ENCODE peak calls at places on chromosomes 4 and X, in ten cellular contexts. H is cardiac muscle cell; I is AG04449; P is colonic mucosa; T is upper lobe of right lung; U is CD4-positive, alpha-beta memory T cell; Q is tibial artery; R is stomach; G is tibial nerve; A is fibroblast of lung. F is an unnamed sample.

GRCh38 chr4:76035146-76035545 is 724 bp downstream of the CXCL11 start:
- DNase-seq in H (no peak), I (no peak), P (no peak), T (no peak), U (no peak), Q (no peak), R (no peak), G (no peak), A (no peak), F (no peak)

GRCh38 chr4:38049545-38050170 is 89.5 kb downstream of the PTTG2 start:
- DNase-seq in H (no peak), I (no peak), P (no peak), T (no peak), U (no peak), Q (no peak), R (no peak), G (no peak), A (no peak), F (no peak)

GRCh38 chr4:10504510-10504909 is 47.3 kb upstream of the ZNF518B start:
- DNase-seq in H (no peak), I (no peak), P (no peak), T (no peak), U (no peak), Q (no peak), R (no peak), G (no peak), A (no peak), F (no peak)

GRCh38 chr4:183241322-183241640 is 78.8 kb downstream of the CLDN22 start:
- DNase-seq in H (no peak), I (peak), P (no peak), T (no peak), U (no peak), Q (no peak), R (no peak), G (no peak), A (peak), F (peak)

GRCh38 chr4:149176019-149176418 is 639.6 kb downstream of the IQCM start:
- DNase-seq in H (no peak), I (no peak), P (peak), T (peak), U (peak), Q (no peak), R (no peak), G (no peak), A (peak), F (no peak)

GRCh38 chrX:82163701-82164100 is 961.8 kb downstream of the SH3BGRL start:
- DNase-seq in H (no peak), I (no peak), P (no peak), T (no peak), U (no peak), Q (no peak), R (no peak), G (no peak), A (no peak), F (no peak)

GRCh38 chr4:163701915-163702314 is 207.4 kb downstream of the TMA16 start:
- DNase-seq in H (no peak), I (no peak), P (no peak), T (no peak), U (no peak), Q (no peak), R (no peak), G (no peak), A (peak), F (peak)

GRCh38 chrX:102599950-102600579 is 750 bp downstream of the ARMCX5 start:
- DNase-seq in H (peak), I (no peak), P (no peak), T (no peak), U (no peak), Q (no peak), R (no peak), G (no peak), A (peak), F (no peak)

GRCh38 chr4:75180790-75181776 is 248.2 kb downstream of the PARM1 start:
- DNase-seq in H (no peak), I (no peak), P (peak), T (no peak), U (no peak), Q (peak), R (no peak), G (no peak), A (no peak), F (no peak)

GRCh38 chrX:38754102-38754790 is 47.0 kb upstream of the MID1IP1 start:
- DNase-seq in H (peak), I (no peak), P (peak), T (no peak), U (peak), Q (no peak), R (no peak), G (no peak), A (peak), F (peak)

GRCh38 chr4:113292371-113293042 is 243.1 kb downstream of the ANK2 start:
- DNase-seq in H (peak), I (no peak), P (peak), T (no peak), U (no peak), Q (peak), R (no peak), G (no peak), A (peak), F (peak)
- H3K4me3 ChIP-seq in H (no peak), I (no peak), P (no peak), T (peak), U (no peak), Q (peak), R (peak), G (no peak), A (peak), F (no peak)

GRCh38 chrX:131073607-131074006 is 15.5 kb downstream of the ARHGAP36 start:
- DNase-seq in H (no peak), I (no peak), P (no peak), T (no peak), U (no peak), Q (no peak), R (no peak), G (no peak), A (no peak), F (no peak)
- H3K4me3 ChIP-seq in H (no peak), I (no peak), P (no peak), T (no peak), U (no peak), Q (no peak), R (no peak), G (no peak), A (no peak), F (no peak)

DNA sequence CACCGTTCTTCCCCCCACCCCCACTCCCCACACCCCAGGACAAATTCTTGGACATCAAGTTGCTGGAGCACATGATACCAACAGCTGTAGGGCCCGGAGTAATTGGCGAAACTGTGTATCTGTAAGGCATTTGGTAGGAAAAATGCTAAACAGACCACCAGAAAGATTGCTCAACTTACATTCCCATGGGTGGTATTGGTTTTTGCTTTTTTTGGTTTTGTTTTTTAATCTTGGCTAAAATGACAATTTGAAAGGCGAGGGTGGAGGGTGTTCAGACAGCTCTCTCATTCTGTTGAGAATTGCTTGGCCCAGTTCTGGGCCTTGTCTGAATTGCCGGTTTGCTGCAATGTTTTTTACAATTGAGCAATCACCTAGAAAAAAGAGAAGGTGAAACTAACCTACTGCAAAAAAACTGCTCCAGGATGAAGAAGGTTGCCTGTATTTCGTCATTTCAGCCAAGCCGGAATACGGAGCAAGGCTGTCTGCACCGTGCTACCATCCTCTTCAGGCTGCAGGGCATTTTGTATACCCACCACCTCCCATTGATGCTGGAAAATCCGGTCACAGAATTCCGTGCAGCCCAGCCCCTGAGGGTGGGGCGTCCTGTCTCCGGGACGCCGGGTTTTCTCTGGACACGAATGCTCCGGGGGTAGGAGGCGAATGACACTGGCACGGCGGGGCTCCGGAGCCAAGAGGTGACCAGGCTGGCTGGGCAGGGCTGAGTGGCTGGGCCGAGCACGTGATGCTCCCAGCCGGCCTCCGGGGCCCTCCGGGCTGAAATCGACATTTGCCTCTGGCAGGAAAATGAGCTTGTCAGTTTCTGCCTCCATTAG is at the start of gene CLCN4:
- DNase-seq in H (peak), I (no peak), P (peak), T (peak), U (no peak), Q (peak), R (peak), G (no peak), A (peak), F (peak)
- H3K4me3 ChIP-seq in H (peak), I (no peak), P (no peak), T (peak), U (no peak), Q (peak), R (peak), G (no peak), A (peak), F (peak)

GRCh38 chr4:104735174-104735573 is 240.5 kb upstream of the CXXC4 start:
- DNase-seq in H (no peak), I (no peak), P (no peak), T (no peak), U (no peak), Q (no peak), R (no peak), G (no peak), A (no peak), F (no peak)
- H3K4me3 ChIP-seq in H (no peak), I (no peak), P (no peak), T (no peak), U (no peak), Q (no peak), R (no peak), G (no peak), A (no peak), F (no peak)

GRCh38 chrX:78330068-78330467 is 2.7 kb upstream of the CYSLTR1 start:
- DNase-seq in H (no peak), I (no peak), P (no peak), T (no peak), U (no peak), Q (no peak), R (no peak), G (no peak), A (no peak), F (no peak)

GRCh38 chrX:78329486-78329885 is 2.1 kb upstream of the CYSLTR1 start:
- DNase-seq in H (no peak), I (no peak), P (no peak), T (no peak), U (peak), Q (no peak), R (no peak), G (no peak), A (no peak), F (no peak)

GRCh38 chrX:78331708-78332107 is 4.3 kb upstream of the CYSLTR1 start:
- DNase-seq in H (no peak), I (no peak), P (no peak), T (no peak), U (no peak), Q (no peak), R (no peak), G (no peak), A (no peak), F (no peak)

GRCh38 chrX:78330540-78330939 is 3.1 kb upstream of the CYSLTR1 start:
- DNase-seq in H (no peak), I (no peak), P (no peak), T (no peak), U (no peak), Q (no peak), R (no peak), G (no peak), A (no peak), F (no peak)

GRCh38 chrX:78327370-78328048 is at the start of gene CYSLTR1:
- DNase-seq in H (peak), I (no peak), P (no peak), T (no peak), U (no peak), Q (no peak), R (no peak), G (no peak), A (no peak), F (no peak)
- H3K4me3 ChIP-seq in H (no peak), I (no peak), P (peak), T (peak), U (peak), Q (peak), R (peak), G (no peak), A (no peak), F (no peak)

GRCh38 chrX:1487401-1487800 is 34.7 kb upstream of the ASMTL start:
- DNase-seq in H (no peak), I (no peak), P (no peak), T (no peak), U (no peak), Q (no peak), R (no peak), G (no peak), A (no peak), F (no peak)
- H3K4me3 ChIP-seq in H (no peak), I (no peak), P (no peak), T (no peak), U (no peak), Q (no peak), R (no peak), G (no peak), A (no peak), F (no peak)

GRCh38 chr4:16231570-16232252 is 5.4 kb upstream of the TAPT1 start:
- DNase-seq in H (no peak), I (no peak), P (no peak), T (no peak), U (no peak), Q (no peak), R (no peak), G (no peak), A (no peak), F (no peak)
- H3K4me3 ChIP-seq in H (no peak), I (no peak), P (no peak), T (no peak), U (no peak), Q (no peak), R (no peak), G (no peak), A (no peak), F (no peak)

F was measured in skeletal muscle cell.